ENCODE peak calls at places on chromosome 18, in nine cellular contexts. One of them, this sample, is unnamed.
A peak's percentile ranks its signal among the peaks of the same experiment; 100 is the strongest.

GRCh38 chr18:13386891-13387801 is 168.6 kb downstream of the LDLRAD4 start:
- DNase-seq in smooth muscle cell of the brain vasculature: no peak
- DNase-seq in HL-60: no peak
- DNase-seq in EL: no peak
- DNase-seq in CD8-positive, alpha-beta memory T cell: no peak
- DNase-seq in stimulated activated naive CD8-positive, alpha-beta T cell treated with anti-CD3 and anti-CD28 coated beads, Interleukin-15, amount 100 ng/mL, for 72 hours: no peak
- DNase-seq in GM04504: no peak
- DNase-seq in cardiac fibroblast: no peak
- DNase-seq in sciatic nerve: no peak
- DNase-seq in this sample: no peak

GRCh38 chr18:51278045-51278649 is 80.7 kb upstream of the MEX3C start:
- DNase-seq in smooth muscle cell of the brain vasculature: no peak
- DNase-seq in HL-60: peak; percentile 35
- DNase-seq in EL: peak; percentile 19
- DNase-seq in CD8-positive, alpha-beta memory T cell: no peak
- DNase-seq in stimulated activated naive CD8-positive, alpha-beta T cell treated with anti-CD3 and anti-CD28 coated beads, Interleukin-15, amount 100 ng/mL, for 72 hours: peak; percentile 39
- DNase-seq in GM04504: no peak
- DNase-seq in cardiac fibroblast: peak; percentile 34
- DNase-seq in sciatic nerve: no peak
- DNase-seq in this sample: no peak

GRCh38 chr18:2986150-2986865 is 26.6 kb downstream of the LPIN2 start:
- DNase-seq in smooth muscle cell of the brain vasculature: no peak
- DNase-seq in HL-60: no peak
- DNase-seq in EL: no peak
- DNase-seq in CD8-positive, alpha-beta memory T cell: no peak
- DNase-seq in stimulated activated naive CD8-positive, alpha-beta T cell treated with anti-CD3 and anti-CD28 coated beads, Interleukin-15, amount 100 ng/mL, for 72 hours: no peak
- DNase-seq in GM04504: no peak
- DNase-seq in cardiac fibroblast: peak; percentile 39
- DNase-seq in sciatic nerve: no peak
- DNase-seq in this sample: no peak

GRCh38 chr18:50981381-50981780 is 13.5 kb downstream of the ELAC1 start:
- DNase-seq in smooth muscle cell of the brain vasculature: no peak
- DNase-seq in HL-60: no peak
- DNase-seq in EL: peak; percentile 16
- DNase-seq in CD8-positive, alpha-beta memory T cell: no peak
- DNase-seq in stimulated activated naive CD8-positive, alpha-beta T cell treated with anti-CD3 and anti-CD28 coated beads, Interleukin-15, amount 100 ng/mL, for 72 hours: no peak
- DNase-seq in GM04504: no peak
- DNase-seq in cardiac fibroblast: no peak
- DNase-seq in sciatic nerve: no peak
- DNase-seq in this sample: no peak

GRCh38 chr18:70151554-70152130 is 53.8 kb downstream of the RTTN start:
- DNase-seq in smooth muscle cell of the brain vasculature: no peak
- DNase-seq in HL-60: no peak
- DNase-seq in EL: no peak
- DNase-seq in CD8-positive, alpha-beta memory T cell: no peak
- DNase-seq in stimulated activated naive CD8-positive, alpha-beta T cell treated with anti-CD3 and anti-CD28 coated beads, Interleukin-15, amount 100 ng/mL, for 72 hours: no peak
- DNase-seq in GM04504: no peak
- DNase-seq in cardiac fibroblast: no peak
- DNase-seq in sciatic nerve: no peak
- DNase-seq in this sample: no peak

GRCh38 chr18:3604626-3605408 is 154.8 kb downstream of the TGIF1 start:
- DNase-seq in smooth muscle cell of the brain vasculature: no peak
- DNase-seq in HL-60: peak; percentile 98
- DNase-seq in EL: peak; percentile 91
- DNase-seq in CD8-positive, alpha-beta memory T cell: no peak
- DNase-seq in stimulated activated naive CD8-positive, alpha-beta T cell treated with anti-CD3 and anti-CD28 coated beads, Interleukin-15, amount 100 ng/mL, for 72 hours: peak; percentile 23
- DNase-seq in GM04504: peak; percentile 92
- DNase-seq in cardiac fibroblast: peak; percentile 98
- DNase-seq in sciatic nerve: no peak
- DNase-seq in this sample: peak; percentile 86

GRCh38 chr18:57445488-57446319 is 10.5 kb downstream of the ONECUT2 start:
- DNase-seq in smooth muscle cell of the brain vasculature: no peak
- DNase-seq in HL-60: no peak
- DNase-seq in EL: no peak
- DNase-seq in CD8-positive, alpha-beta memory T cell: no peak
- DNase-seq in stimulated activated naive CD8-positive, alpha-beta T cell treated with anti-CD3 and anti-CD28 coated beads, Interleukin-15, amount 100 ng/mL, for 72 hours: no peak
- DNase-seq in GM04504: no peak
- DNase-seq in cardiac fibroblast: no peak
- DNase-seq in sciatic nerve: no peak
- DNase-seq in this sample: no peak

GRCh38 chr18:10343778-10344177 is 110.7 kb upstream of the APCDD1 start:
- DNase-seq in smooth muscle cell of the brain vasculature: no peak
- DNase-seq in HL-60: no peak
- DNase-seq in EL: no peak
- DNase-seq in CD8-positive, alpha-beta memory T cell: no peak
- DNase-seq in stimulated activated naive CD8-positive, alpha-beta T cell treated with anti-CD3 and anti-CD28 coated beads, Interleukin-15, amount 100 ng/mL, for 72 hours: no peak
- DNase-seq in GM04504: no peak
- DNase-seq in cardiac fibroblast: no peak
- DNase-seq in sciatic nerve: peak; percentile 68
- DNase-seq in this sample: no peak

GRCh38 chr18:66826211-66826610 is 222.3 kb upstream of the CDH19 start:
- DNase-seq in smooth muscle cell of the brain vasculature: no peak
- DNase-seq in HL-60: no peak
- DNase-seq in EL: no peak
- DNase-seq in CD8-positive, alpha-beta memory T cell: no peak
- DNase-seq in stimulated activated naive CD8-positive, alpha-beta T cell treated with anti-CD3 and anti-CD28 coated beads, Interleukin-15, amount 100 ng/mL, for 72 hours: no peak
- DNase-seq in GM04504: no peak
- DNase-seq in cardiac fibroblast: no peak
- DNase-seq in sciatic nerve: no peak
- DNase-seq in this sample: no peak

GRCh38 chr18:27862056-27862682 is 314.8 kb downstream of the CDH2 start:
- DNase-seq in smooth muscle cell of the brain vasculature: no peak
- DNase-seq in HL-60: no peak
- DNase-seq in EL: no peak
- DNase-seq in CD8-positive, alpha-beta memory T cell: no peak
- DNase-seq in stimulated activated naive CD8-positive, alpha-beta T cell treated with anti-CD3 and anti-CD28 coated beads, Interleukin-15, amount 100 ng/mL, for 72 hours: no peak
- DNase-seq in GM04504: no peak
- DNase-seq in cardiac fibroblast: no peak
- DNase-seq in sciatic nerve: no peak
- DNase-seq in this sample: no peak

GRCh38 chr18:29560270-29560669 is 1383.3 kb upstream of the CDH2 start:
- DNase-seq in smooth muscle cell of the brain vasculature: no peak
- DNase-seq in HL-60: no peak
- DNase-seq in EL: no peak
- DNase-seq in CD8-positive, alpha-beta memory T cell: no peak
- DNase-seq in stimulated activated naive CD8-positive, alpha-beta T cell treated with anti-CD3 and anti-CD28 coated beads, Interleukin-15, amount 100 ng/mL, for 72 hours: no peak
- DNase-seq in GM04504: no peak
- DNase-seq in cardiac fibroblast: no peak
- DNase-seq in sciatic nerve: no peak
- DNase-seq in this sample: no peak

GRCh38 chr18:40612356-40612755 is 1342.7 kb upstream of the PIK3C3 start:
- DNase-seq in smooth muscle cell of the brain vasculature: no peak
- DNase-seq in HL-60: no peak
- DNase-seq in EL: no peak
- DNase-seq in CD8-positive, alpha-beta memory T cell: no peak
- DNase-seq in stimulated activated naive CD8-positive, alpha-beta T cell treated with anti-CD3 and anti-CD28 coated beads, Interleukin-15, amount 100 ng/mL, for 72 hours: no peak
- DNase-seq in GM04504: no peak
- DNase-seq in cardiac fibroblast: no peak
- DNase-seq in sciatic nerve: no peak
- DNase-seq in this sample: no peak

GRCh38 chr18:61551586-61551985 is 218.4 kb downstream of the CDH20 start:
- DNase-seq in smooth muscle cell of the brain vasculature: peak; percentile 59
- DNase-seq in HL-60: no peak
- DNase-seq in EL: peak; percentile 80
- DNase-seq in CD8-positive, alpha-beta memory T cell: no peak
- DNase-seq in stimulated activated naive CD8-positive, alpha-beta T cell treated with anti-CD3 and anti-CD28 coated beads, Interleukin-15, amount 100 ng/mL, for 72 hours: peak; percentile 9
- DNase-seq in GM04504: peak; percentile 58
- DNase-seq in cardiac fibroblast: peak; percentile 91
- DNase-seq in sciatic nerve: no peak
- DNase-seq in this sample: peak; percentile 23

GRCh38 chr18:46338213-46338612 is 234.0 kb downstream of the HAUS1 start:
- DNase-seq in smooth muscle cell of the brain vasculature: no peak
- DNase-seq in HL-60: no peak
- DNase-seq in EL: no peak
- DNase-seq in CD8-positive, alpha-beta memory T cell: no peak
- DNase-seq in stimulated activated naive CD8-positive, alpha-beta T cell treated with anti-CD3 and anti-CD28 coated beads, Interleukin-15, amount 100 ng/mL, for 72 hours: no peak
- DNase-seq in GM04504: no peak
- DNase-seq in cardiac fibroblast: no peak
- DNase-seq in sciatic nerve: no peak
- DNase-seq in this sample: no peak

GRCh38 chr18:37421349-37422080 is 144.1 kb downstream of the CELF4 start:
- DNase-seq in smooth muscle cell of the brain vasculature: no peak
- DNase-seq in HL-60: no peak
- DNase-seq in EL: no peak
- DNase-seq in CD8-positive, alpha-beta memory T cell: no peak
- DNase-seq in stimulated activated naive CD8-positive, alpha-beta T cell treated with anti-CD3 and anti-CD28 coated beads, Interleukin-15, amount 100 ng/mL, for 72 hours: no peak
- DNase-seq in GM04504: no peak
- DNase-seq in cardiac fibroblast: no peak
- DNase-seq in sciatic nerve: no peak
- DNase-seq in this sample: no peak

GRCh38 chr18:79380816-79381806 is 14.6 kb upstream of the NFATC1 start:
- DNase-seq in smooth muscle cell of the brain vasculature: no peak
- DNase-seq in HL-60: no peak
- DNase-seq in EL: peak; percentile 49
- DNase-seq in CD8-positive, alpha-beta memory T cell: peak; percentile 52
- DNase-seq in stimulated activated naive CD8-positive, alpha-beta T cell treated with anti-CD3 and anti-CD28 coated beads, Interleukin-15, amount 100 ng/mL, for 72 hours: peak; percentile 69
- DNase-seq in GM04504: no peak
- DNase-seq in cardiac fibroblast: peak; percentile 57
- DNase-seq in sciatic nerve: peak; percentile 88
- DNase-seq in this sample: no peak

GRCh38 chr18:63878343-63878742 is 9.2 kb upstream of the SERPINB2 start:
- DNase-seq in smooth muscle cell of the brain vasculature: no peak
- DNase-seq in HL-60: peak; percentile 92
- DNase-seq in EL: no peak
- DNase-seq in CD8-positive, alpha-beta memory T cell: no peak
- DNase-seq in stimulated activated naive CD8-positive, alpha-beta T cell treated with anti-CD3 and anti-CD28 coated beads, Interleukin-15, amount 100 ng/mL, for 72 hours: no peak
- DNase-seq in GM04504: peak; percentile 40
- DNase-seq in cardiac fibroblast: peak; percentile 53
- DNase-seq in sciatic nerve: no peak
- DNase-seq in this sample: no peak

GRCh38 chr18:74982946-74983635 is 225.8 kb downstream of the PTGR3 start:
- DNase-seq in smooth muscle cell of the brain vasculature: no peak
- DNase-seq in HL-60: no peak
- DNase-seq in EL: no peak
- DNase-seq in CD8-positive, alpha-beta memory T cell: no peak
- DNase-seq in stimulated activated naive CD8-positive, alpha-beta T cell treated with anti-CD3 and anti-CD28 coated beads, Interleukin-15, amount 100 ng/mL, for 72 hours: no peak
- DNase-seq in GM04504: no peak
- DNase-seq in cardiac fibroblast: no peak
- DNase-seq in sciatic nerve: no peak
- DNase-seq in this sample: no peak

GRCh38 chr18:23563377-23564043 is 22.8 kb downstream of the NPC1 start:
- DNase-seq in smooth muscle cell of the brain vasculature: no peak
- DNase-seq in HL-60: no peak
- DNase-seq in EL: peak; percentile 70
- DNase-seq in CD8-positive, alpha-beta memory T cell: no peak
- DNase-seq in stimulated activated naive CD8-positive, alpha-beta T cell treated with anti-CD3 and anti-CD28 coated beads, Interleukin-15, amount 100 ng/mL, for 72 hours: no peak
- DNase-seq in GM04504: no peak
- DNase-seq in cardiac fibroblast: peak; percentile 48
- DNase-seq in sciatic nerve: no peak
- DNase-seq in this sample: peak; percentile 48

GRCh38 chr18:58213445-58213844 is 169.4 kb downstream of the NEDD4L start:
- DNase-seq in smooth muscle cell of the brain vasculature: no peak
- DNase-seq in HL-60: no peak
- DNase-seq in EL: peak; percentile 94
- DNase-seq in CD8-positive, alpha-beta memory T cell: no peak
- DNase-seq in stimulated activated naive CD8-positive, alpha-beta T cell treated with anti-CD3 and anti-CD28 coated beads, Interleukin-15, amount 100 ng/mL, for 72 hours: no peak
- DNase-seq in GM04504: peak; percentile 78
- DNase-seq in cardiac fibroblast: peak; percentile 64
- DNase-seq in sciatic nerve: no peak
- DNase-seq in this sample: peak; percentile 69

GRCh38 chr18:6648581-6648980 is 80.9 kb upstream of the ARHGAP28 start:
- DNase-seq in smooth muscle cell of the brain vasculature: no peak
- DNase-seq in HL-60: no peak
- DNase-seq in EL: no peak
- DNase-seq in CD8-positive, alpha-beta memory T cell: no peak
- DNase-seq in stimulated activated naive CD8-positive, alpha-beta T cell treated with anti-CD3 and anti-CD28 coated beads, Interleukin-15, amount 100 ng/mL, for 72 hours: no peak
- DNase-seq in GM04504: no peak
- DNase-seq in cardiac fibroblast: no peak
- DNase-seq in sciatic nerve: no peak
- DNase-seq in this sample: no peak

GRCh38 chr18:35355140-35355618 is 11.0 kb upstream of the ZNF24 start:
- DNase-seq in smooth muscle cell of the brain vasculature: peak; percentile 73
- DNase-seq in HL-60: peak; percentile 51
- DNase-seq in EL: peak; percentile 83
- DNase-seq in CD8-positive, alpha-beta memory T cell: peak; percentile 33
- DNase-seq in stimulated activated naive CD8-positive, alpha-beta T cell treated with anti-CD3 and anti-CD28 coated beads, Interleukin-15, amount 100 ng/mL, for 72 hours: peak; percentile 42
- DNase-seq in GM04504: peak; percentile 60
- DNase-seq in cardiac fibroblast: peak; percentile 92
- DNase-seq in sciatic nerve: peak; percentile 82
- DNase-seq in this sample: no peak

GRCh38 chr18:48956378-48956777 is 5.6 kb upstream of the SMAD7 start:
- DNase-seq in smooth muscle cell of the brain vasculature: no peak
- DNase-seq in HL-60: no peak
- DNase-seq in EL: peak; percentile 73
- DNase-seq in CD8-positive, alpha-beta memory T cell: no peak
- DNase-seq in stimulated activated naive CD8-positive, alpha-beta T cell treated with anti-CD3 and anti-CD28 coated beads, Interleukin-15, amount 100 ng/mL, for 72 hours: no peak
- DNase-seq in GM04504: peak; percentile 76
- DNase-seq in cardiac fibroblast: peak; percentile 92
- DNase-seq in sciatic nerve: no peak
- DNase-seq in this sample: no peak

GRCh38 chr18:24731981-24732380 is 271.5 kb downstream of the HRH4 start:
- DNase-seq in smooth muscle cell of the brain vasculature: no peak
- DNase-seq in HL-60: no peak
- DNase-seq in EL: peak; percentile 6
- DNase-seq in CD8-positive, alpha-beta memory T cell: no peak
- DNase-seq in stimulated activated naive CD8-positive, alpha-beta T cell treated with anti-CD3 and anti-CD28 coated beads, Interleukin-15, amount 100 ng/mL, for 72 hours: no peak
- DNase-seq in GM04504: no peak
- DNase-seq in cardiac fibroblast: no peak
- DNase-seq in sciatic nerve: no peak
- DNase-seq in this sample: no peak

GRCh38 chr18:24959100-24959499 is 392.9 kb downstream of the ZNF521 start:
- DNase-seq in smooth muscle cell of the brain vasculature: no peak
- DNase-seq in HL-60: no peak
- DNase-seq in EL: no peak
- DNase-seq in CD8-positive, alpha-beta memory T cell: no peak
- DNase-seq in stimulated activated naive CD8-positive, alpha-beta T cell treated with anti-CD3 and anti-CD28 coated beads, Interleukin-15, amount 100 ng/mL, for 72 hours: no peak
- DNase-seq in GM04504: no peak
- DNase-seq in cardiac fibroblast: no peak
- DNase-seq in sciatic nerve: no peak
- DNase-seq in this sample: no peak

GRCh38 chr18:80154293-80154692 is 45.2 kb downstream of the ADNP2 start:
- DNase-seq in smooth muscle cell of the brain vasculature: no peak
- DNase-seq in HL-60: no peak
- DNase-seq in EL: peak; percentile 31
- DNase-seq in CD8-positive, alpha-beta memory T cell: no peak
- DNase-seq in stimulated activated naive CD8-positive, alpha-beta T cell treated with anti-CD3 and anti-CD28 coated beads, Interleukin-15, amount 100 ng/mL, for 72 hours: peak; percentile 37
- DNase-seq in GM04504: no peak
- DNase-seq in cardiac fibroblast: peak; percentile 41
- DNase-seq in sciatic nerve: no peak
- DNase-seq in this sample: no peak

GRCh38 chr18:78427081-78427480 is 552.5 kb upstream of the SALL3 start:
- DNase-seq in smooth muscle cell of the brain vasculature: no peak
- DNase-seq in HL-60: no peak
- DNase-seq in EL: no peak
- DNase-seq in CD8-positive, alpha-beta memory T cell: no peak
- DNase-seq in stimulated activated naive CD8-positive, alpha-beta T cell treated with anti-CD3 and anti-CD28 coated beads, Interleukin-15, amount 100 ng/mL, for 72 hours: no peak
- DNase-seq in GM04504: no peak
- DNase-seq in cardiac fibroblast: no peak
- DNase-seq in sciatic nerve: no peak
- DNase-seq in this sample: no peak

GRCh38 chr18:13436596-13436995 is 218.0 kb downstream of the LDLRAD4 start:
- DNase-seq in smooth muscle cell of the brain vasculature: no peak
- DNase-seq in HL-60: no peak
- DNase-seq in EL: no peak
- DNase-seq in CD8-positive, alpha-beta memory T cell: no peak
- DNase-seq in stimulated activated naive CD8-positive, alpha-beta T cell treated with anti-CD3 and anti-CD28 coated beads, Interleukin-15, amount 100 ng/mL, for 72 hours: no peak
- DNase-seq in GM04504: no peak
- DNase-seq in cardiac fibroblast: no peak
- DNase-seq in sciatic nerve: no peak
- DNase-seq in this sample: no peak

GRCh38 chr18:8212893-8213805 is 396.1 kb upstream of the RAB12 start:
- DNase-seq in smooth muscle cell of the brain vasculature: peak; percentile 91
- DNase-seq in HL-60: no peak
- DNase-seq in EL: peak; percentile 92
- DNase-seq in CD8-positive, alpha-beta memory T cell: no peak
- DNase-seq in stimulated activated naive CD8-positive, alpha-beta T cell treated with anti-CD3 and anti-CD28 coated beads, Interleukin-15, amount 100 ng/mL, for 72 hours: no peak
- DNase-seq in GM04504: no peak
- DNase-seq in cardiac fibroblast: peak; percentile 80
- DNase-seq in sciatic nerve: no peak
- DNase-seq in this sample: no peak

GRCh38 chr18:5890606-5891360 is 4.5 kb downstream of the TMEM200C start:
- DNase-seq in smooth muscle cell of the brain vasculature: no peak
- DNase-seq in HL-60: no peak
- DNase-seq in EL: no peak
- DNase-seq in CD8-positive, alpha-beta memory T cell: no peak
- DNase-seq in stimulated activated naive CD8-positive, alpha-beta T cell treated with anti-CD3 and anti-CD28 coated beads, Interleukin-15, amount 100 ng/mL, for 72 hours: peak; percentile 45
- DNase-seq in GM04504: no peak
- DNase-seq in cardiac fibroblast: peak; percentile 11
- DNase-seq in sciatic nerve: no peak
- DNase-seq in this sample: no peak

GRCh38 chr18:24386680-24387079 is 10.9 kb downstream of the OSBPL1A start:
- DNase-seq in smooth muscle cell of the brain vasculature: no peak
- DNase-seq in HL-60: peak; percentile 54
- DNase-seq in EL: no peak
- DNase-seq in CD8-positive, alpha-beta memory T cell: no peak
- DNase-seq in stimulated activated naive CD8-positive, alpha-beta T cell treated with anti-CD3 and anti-CD28 coated beads, Interleukin-15, amount 100 ng/mL, for 72 hours: no peak
- DNase-seq in GM04504: no peak
- DNase-seq in cardiac fibroblast: no peak
- DNase-seq in sciatic nerve: no peak
- DNase-seq in this sample: no peak

This sample was measured in HS-5.